ENCODE peak calls at places on chromosomes 3 and 15, in six cellular contexts. K is IMR-90, W is K562, J is H1, U is HepG2, Z is GM12878. L is an unnamed sample.

GRCh38 chr3:78221796-78222195 is 1181.9 kb downstream of the ROBO2 start:
- DNase-seq in J (no peak), W (no peak), K (peak; percentile 19), Z (no peak), U (no peak), L (no peak)

GRCh38 chr3:132083583-132084372 is 49.0 kb upstream of the CPNE4 start:
- DNase-seq in K (no peak), U (no peak), W (no peak), Z (no peak), J (no peak), L (no peak)

GRCh38 chr3:46059432-46059831 is 32.1 kb upstream of the XCR1 start:
- DNase-seq in U (no peak), Z (peak; percentile 38), J (no peak), K (no peak), W (no peak), L (no peak)

GRCh38 chr3:197912770-197913476 is 37.1 kb upstream of the RPL35A start:
- DNase-seq in Z (no peak), W (no peak), U (no peak), J (no peak), K (no peak), L (no peak)

GRCh38 chr15:70508561-70509281 is 254.6 kb downstream of the UACA start:
- DNase-seq in K (peak; percentile 88), U (peak; percentile 7), W (no peak), J (no peak), Z (no peak), L (no peak)

GRCh38 chr15:55499158-55499557 is 8.9 kb downstream of the DNAAF4 start:
- DNase-seq in W (no peak), U (no peak), K (no peak), Z (no peak), J (no peak), L (no peak)

GRCh38 chr3:141229132-141229531 is 2.5 kb upstream of the PXYLP1 start:
- DNase-seq in Z (no peak), K (no peak), W (no peak), J (no peak), U (no peak), L (peak; percentile 41)

GRCh38 chr15:63086967-63087366 is 34.7 kb upstream of the LACTB start:
- DNase-seq in Z (no peak), U (no peak), K (no peak), W (no peak), J (no peak), L (no peak)

GRCh38 chr15:101152914-101153313 is 98.9 kb downstream of the CHSY1 start:
- DNase-seq in U (peak; percentile 28), J (peak; percentile 74), Z (no peak), W (peak; percentile 56), K (no peak), L (no peak)

GRCh38 chr15:38698215-38698614 is 133.6 kb upstream of the RASGRP1 start:
- DNase-seq in U (no peak), K (no peak), W (no peak), J (no peak), Z (no peak), L (no peak)

GRCh38 chr15:100167884-100168375 is 173.8 kb downstream of the ADAMTS17 start:
- DNase-seq in J (no peak), W (no peak), K (no peak), U (no peak), Z (no peak), L (no peak)

GRCh38 chr3:99866167-99866810 is 48.6 kb downstream of the CMSS1 start:
- DNase-seq in Z (peak; percentile 41), W (no peak), U (no peak), K (peak; percentile 69), J (no peak), L (no peak)

GRCh38 chr15:85778107-85778776 is 16.5 kb downstream of the KLHL25 start:
- DNase-seq in W (no peak), Z (no peak), J (no peak), K (no peak), U (no peak), L (no peak)

GRCh38 chr15:100115711-100116090 is 226.1 kb downstream of the ADAMTS17 start:
- DNase-seq in W (no peak), Z (no peak), K (peak; percentile 67), J (no peak), U (no peak), L (no peak)

GRCh38 chr15:77094397-77095030 is 23.6 kb upstream of the TSPAN3 start:
- DNase-seq in U (no peak), W (no peak), K (no peak), J (peak; percentile 74), Z (no peak), L (no peak)
- TF ChIP-seq USF2 in U (no peak), W (no peak), K (no peak), J (no peak), Z (no peak), L (no peak)

DNA sequence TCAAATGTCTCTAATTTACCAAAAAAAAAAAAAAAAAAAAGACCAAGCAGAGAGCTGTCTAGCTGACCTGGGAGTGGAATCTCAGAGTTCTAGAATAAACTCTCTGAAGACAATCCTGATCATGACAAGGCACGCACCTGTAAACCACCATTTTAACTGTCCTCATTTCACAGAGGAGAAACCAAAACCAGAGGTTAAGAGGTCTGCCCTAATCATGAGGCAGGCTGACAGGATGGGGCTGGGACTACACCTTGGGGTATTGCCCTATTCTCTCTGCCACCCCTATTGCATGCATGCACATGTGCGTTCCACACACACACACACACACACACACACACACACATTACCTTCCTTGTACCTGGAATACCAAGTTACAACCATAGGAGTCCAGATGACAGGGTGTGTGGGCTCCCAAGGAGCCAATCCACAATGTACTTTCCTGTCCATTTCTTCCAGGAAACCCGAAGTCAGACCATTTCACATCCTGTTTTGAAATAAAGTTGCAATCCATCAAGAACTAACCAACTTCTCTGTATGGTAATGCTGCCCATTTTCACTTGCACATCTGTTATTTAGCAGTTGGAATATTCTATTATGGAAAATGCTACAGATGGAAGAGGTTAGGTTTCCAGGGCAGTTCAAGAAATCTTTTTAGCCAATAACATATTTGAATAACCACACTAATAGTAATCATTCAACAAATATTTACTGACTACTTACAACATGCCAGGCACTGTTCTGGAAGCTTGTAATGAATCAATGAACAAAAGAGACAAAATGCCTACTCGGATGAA is 34.6 kb downstream of the HSPBAP1 start:
- DNase-seq in K (no peak), Z (no peak), W (no peak), U (no peak), J (no peak), L (no peak)
- H2AFZ ChIP-seq in K (no peak overlapping the region), Z (no peak overlapping the region), W (no peak overlapping the region), U (no peak overlapping the region), J (no peak overlapping the region), L (no peak overlapping the region)

DNA sequence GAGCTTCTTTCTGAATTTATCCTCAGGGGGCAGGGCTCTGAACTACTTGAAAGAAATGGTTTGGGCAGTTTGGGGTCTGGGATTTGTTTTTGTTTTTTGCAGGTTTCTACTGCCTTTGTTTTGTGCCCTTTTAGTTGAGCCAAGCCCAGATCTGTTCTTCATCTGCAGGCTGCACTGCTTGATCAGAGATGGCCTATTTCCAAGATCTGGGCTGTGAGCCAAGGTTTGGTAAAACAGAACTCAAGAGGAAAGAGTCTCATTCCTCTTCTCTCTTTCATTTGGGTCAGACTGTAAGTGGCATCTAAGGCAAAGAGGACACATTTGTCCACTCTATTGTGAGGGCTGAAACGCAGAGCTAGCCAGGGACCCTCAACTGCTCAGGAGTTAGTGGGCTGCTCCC is 104.3 kb upstream of the UBE3A start:
- DNase-seq in U (no peak), Z (no peak), J (no peak), W (no peak), K (peak; percentile 39), L (peak; percentile 46)
- TF ChIP-seq USF2 in U (no peak), Z (no peak), J (no peak), W (no peak), K (no peak), L (no peak)

GRCh38 chr3:112667599-112667998 is 26.7 kb upstream of the CCDC80 start:
- DNase-seq in W (no peak), U (no peak), J (no peak), Z (no peak), K (no peak), L (no peak)
- H2AFZ ChIP-seq in W (no peak overlapping the region), U (no peak overlapping the region), J (no peak overlapping the region), Z (no peak overlapping the region), K (no peak overlapping the region), L (no peak overlapping the region)

GRCh38 chr3:182601597-182601996 is 191.7 kb upstream of the ATP11B start:
- DNase-seq in K (no peak), J (no peak), U (no peak), Z (no peak), W (no peak), L (no peak)
- TF ChIP-seq USF2 in K (no peak), J (no peak), U (no peak), Z (no peak), W (no peak), L (no peak)